ENCODE peak calls at places on chromosomes 4 and X, in six cellular contexts. O is HepG2, N is A549, X is endothelial cell of umbilical vein, I is K562, V is GM12878. K is an unnamed sample.

GRCh38 chr4:66633472-66633871 is 911.8 kb downstream of the CENPC start:
- DNase-seq in O (no peak), N (no peak), X (no peak), I (no peak), V (no peak), K (no peak)

GRCh38 chr4:99710681-99711345 is 53.2 kb upstream of the C4orf54 start:
- DNase-seq in O (no peak), N (no peak), X (no peak), I (no peak), V (no peak), K (no peak)

GRCh38 chr4:90121961-90122748 is 5.0 kb upstream of the CCSER1 start:
- DNase-seq in O (no peak), N (no peak), X (peak; percentile 79), I (no peak), V (no peak), K (no peak)

GRCh38 chr4:164700471-164700870 is 53.5 kb upstream of the SMIM31 start:
- DNase-seq in O (peak; percentile 28), N (peak; percentile 41), X (no peak), I (no peak), V (no peak), K (peak; percentile 42)

GRCh38 chr4:54005475-54005874 is 58.9 kb downstream of the CHIC2 start:
- DNase-seq in O (no peak), N (no peak), X (no peak), I (no peak), V (no peak), K (no peak)

GRCh38 chr4:90546114-90546513 is 418.9 kb downstream of the CCSER1 start:
- DNase-seq in O (no peak), N (no peak), X (peak; percentile 34), I (no peak), V (no peak), K (no peak)

GRCh38 chrX:140756948-140757347 is 47.4 kb downstream of the LINC00632 start:
- DNase-seq in O (no peak), N (no peak), X (no peak), I (no peak), V (no peak), K (no peak)

GRCh38 chrX:16826207-16826606 is 39.9 kb downstream of the TXLNG start:
- DNase-seq in O (peak; percentile 78), N (peak; percentile 72), X (peak; percentile 50), I (peak; percentile 21), V (no peak), K (peak; percentile 57)

GRCh38 chr4:152352645-152353116 is 183.2 kb downstream of the FBXW7 start:
- DNase-seq in O (peak; percentile 46), N (peak; percentile 84), X (peak; percentile 94), I (no peak), V (peak; percentile 59), K (peak; percentile 11)

GRCh38 chr4:88672987-88673386 is 24.6 kb downstream of the NAP1L5 start:
- DNase-seq in O (peak; percentile 28), N (peak; percentile 30), X (peak; percentile 65), I (peak; percentile 19), V (no peak), K (peak; percentile 48)

GRCh38 chr4:46503739-46504138 is 113.8 kb upstream of the GABRA2 start:
- DNase-seq in O (no peak), N (no peak), X (no peak), I (no peak), V (no peak), K (peak; percentile 14)

GRCh38 chrX:69306063-69306404 is 140.8 kb upstream of the PJA1 start:
- DNase-seq in O (no peak), N (no peak), X (no peak), I (no peak), V (no peak), K (no peak)

GRCh38 chr4:1406946-1407656 is 859 bp upstream of the NKX1-1 start:
- DNase-seq in O (no peak), N (no peak), X (no peak), I (no peak), V (no peak), K (no peak)

GRCh38 chrX:9759340-9759739 is 6.3 kb downstream of the GPR143 start:
- DNase-seq in O (no peak), N (peak; percentile 4), X (no peak), I (no peak), V (no peak), K (no peak)

GRCh38 chr4:127501103-127501502 is 131.7 kb upstream of the INTU start:
- DNase-seq in O (no peak), N (no peak), X (no peak), I (no peak), V (no peak), K (no peak)

DNA sequence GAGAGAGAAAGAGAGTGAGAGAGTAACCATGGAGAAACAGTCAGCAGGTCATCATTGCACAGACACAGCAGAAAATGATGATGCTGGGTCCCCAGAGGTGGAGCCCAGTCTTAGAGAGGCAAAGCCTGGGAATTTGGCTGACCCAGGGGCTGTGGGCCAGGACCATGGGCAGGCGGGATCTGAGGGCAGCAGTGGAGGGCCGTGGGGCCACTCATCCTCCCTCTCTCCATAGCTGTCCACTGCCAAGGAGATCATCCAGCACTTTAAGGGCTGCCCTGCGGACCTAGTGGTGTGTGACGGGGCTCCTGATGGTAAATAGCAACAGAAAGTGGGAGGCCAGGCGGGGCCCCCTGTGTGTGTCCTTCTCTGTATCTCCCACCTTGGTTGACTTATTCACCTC is 2.8 kb downstream of the FTSJ1 start:
- DNase-seq in O (no peak), N (no peak), X (no peak), I (no peak), V (no peak), K (no peak)
- TF ChIP-seq MYC in O (no peak), N (no peak), X (no peak), I (no peak), V (no peak), K (no peak)

DNA sequence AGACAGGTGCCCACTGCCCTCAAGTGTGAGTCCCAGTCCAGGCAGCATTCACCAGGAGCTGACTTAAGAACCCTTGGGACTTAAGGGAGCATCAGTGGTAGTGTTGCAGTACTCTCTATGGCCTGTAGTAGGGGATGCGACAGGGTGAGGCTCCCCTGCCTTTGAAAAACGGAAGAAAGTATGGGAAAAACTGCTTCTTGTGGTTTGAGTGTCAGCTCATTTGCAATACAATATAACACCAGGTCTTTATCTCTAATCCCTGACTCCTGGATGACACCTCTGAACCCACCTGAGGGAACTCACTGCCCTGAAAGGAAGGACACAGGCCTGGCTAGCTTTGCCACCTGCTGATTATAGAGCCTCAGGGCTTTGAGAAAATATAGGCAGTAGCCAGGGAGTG is 176.0 kb downstream of the SMARCA1 start:
- DNase-seq in O (no peak), N (peak; percentile 17), X (no peak), I (no peak), V (no peak), K (peak; percentile 36)
- TF ChIP-seq MYC in O (no peak), N (no peak), X (no peak), I (no peak), V (no peak), K (no peak)

GRCh38 chr4:173024203-173024602 is 144.4 kb upstream of the GALNT7 start:
- DNase-seq in O (no peak), N (no peak), X (no peak), I (no peak), V (no peak), K (no peak)

DNA sequence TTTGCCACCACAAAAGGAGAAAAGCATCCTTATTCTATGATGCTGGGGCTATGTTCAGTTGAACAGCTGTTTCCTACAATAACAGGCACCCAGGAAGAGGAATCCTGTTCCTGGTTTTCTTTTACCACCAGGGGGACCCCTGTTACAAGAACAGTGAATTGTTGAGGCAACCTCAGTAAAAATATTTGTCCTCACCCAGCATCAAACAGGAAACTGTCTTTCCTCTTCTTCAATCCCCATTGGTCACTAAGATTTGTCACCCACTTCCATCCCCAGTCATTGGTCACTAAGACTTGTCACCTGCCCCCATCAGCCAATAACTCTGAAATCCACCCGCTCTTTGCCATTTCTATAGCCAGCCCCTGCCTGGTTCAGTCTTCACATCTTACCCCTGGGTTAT is 143.5 kb upstream of the GALNT7 start:
- DNase-seq in O (peak; percentile 38), N (peak; percentile 71), X (peak; percentile 38), I (peak; percentile 61), V (peak; percentile 16), K (peak; percentile 73)
- TF ChIP-seq MYC in O (no peak), N (no peak), X (no peak), I (no peak), V (no peak), K (peak; percentile 21)

GRCh38 chr4:157674699-157675098 is 454.2 kb downstream of the GRIA2 start:
- DNase-seq in O (no peak), N (no peak), X (no peak), I (no peak), V (no peak), K (no peak)
- TF ChIP-seq MYC in O (no peak), N (no peak), X (no peak), I (no peak), V (no peak), K (no peak)

DNA sequence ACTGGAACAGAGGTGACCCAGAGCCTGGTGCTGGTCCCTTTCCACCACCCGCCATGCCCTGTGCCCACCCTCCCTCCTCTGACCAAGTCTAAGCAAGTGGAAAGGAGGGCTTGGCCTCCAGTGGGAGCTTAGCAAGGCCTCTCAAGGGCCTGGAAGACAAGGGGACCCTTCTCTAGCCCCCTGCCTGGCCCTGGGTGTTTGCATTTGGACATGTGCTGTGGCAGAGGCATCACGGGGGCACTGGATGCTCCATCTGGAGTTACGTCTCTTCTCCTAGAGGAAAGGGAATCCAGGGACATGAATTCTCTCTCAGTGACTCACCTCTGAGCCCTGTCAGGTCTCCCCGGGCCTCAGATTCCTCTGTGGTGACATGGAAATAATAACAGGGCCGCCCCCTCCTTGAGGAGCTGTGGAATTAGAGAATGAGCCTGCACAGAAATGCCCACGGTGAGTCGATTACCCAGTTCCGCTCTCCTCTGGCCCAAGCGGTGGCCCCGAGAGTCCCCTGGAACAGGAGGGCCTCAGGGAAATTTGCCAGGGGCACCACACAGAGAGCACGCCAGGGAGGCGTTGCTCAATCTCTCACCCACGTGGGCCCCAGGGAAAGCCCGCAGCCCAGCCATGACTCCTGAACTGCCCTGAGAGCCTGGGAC is 189.7 kb downstream of the BCOR start:
- DNase-seq in O (peak; percentile 61), N (peak; percentile 91), X (peak; percentile 45), I (no peak), V (no peak), K (peak; percentile 76)
- TF ChIP-seq MYC in O (peak; percentile 26), N (peak; percentile 76), X (no peak), I (no peak), V (no peak), K (peak; percentile 66)

GRCh38 chr4:49000806-49001205 is 14.7 kb downstream of the CWH43 start:
- DNase-seq in O (no peak), N (no peak), X (no peak), I (no peak), V (no peak), K (no peak)
- TF ChIP-seq MYC in O (no peak), N (no peak), X (no peak), I (no peak), V (no peak), K (no peak)

GRCh38 chr4:175306436-175306835 is 388.3 kb downstream of the ADAM29 start:
- DNase-seq in O (no peak), N (peak; percentile 10), X (no peak), I (no peak), V (no peak), K (no peak)

GRCh38 chr4:175309041-175309440 is 390.9 kb downstream of the ADAM29 start:
- DNase-seq in O (no peak), N (no peak), X (no peak), I (no peak), V (no peak), K (no peak)

GRCh38 chr4:175308236-175308635 is 390.1 kb downstream of the ADAM29 start:
- DNase-seq in O (no peak), N (no peak), X (no peak), I (no peak), V (no peak), K (no peak)
- TF ChIP-seq MYC in O (no peak), N (no peak), X (no peak), I (no peak), V (no peak), K (no peak)